ENCODE peak calls at places on chromosomes 4 and X, in seven cellular contexts. F, U, S, T, W, E and H are unnamed samples.

GRCh38 chr4:141643557-141643956 is 7.2 kb downstream of the IL15 start:
- DNase-seq in F (no peak), U (peak), S (peak), T (no peak), W (no peak), E (peak), H (no peak)

GRCh38 chrX:39445336-39445735 is 644.1 kb downstream of the MID1IP1 start:
- DNase-seq in F (no peak), U (no peak), S (no peak), T (peak), W (peak), E (peak), H (peak)

GRCh38 chr4:4542824-4543485 is 1.1 kb upstream of the STX18 start:
- DNase-seq in F (no peak), U (no peak), S (no peak), T (no peak), W (no peak), E (no peak), H (peak)

GRCh38 chrX:39195156-39195555 is 393.9 kb downstream of the MID1IP1 start:
- DNase-seq in F (no peak), U (no peak), S (no peak), T (peak), W (no peak), E (no peak), H (no peak)

GRCh38 chr4:66014146-66014765 is 344.0 kb upstream of the EPHA5 start:
- DNase-seq in F (peak), U (no peak), S (no peak), T (peak), W (peak), E (no peak), H (peak)

GRCh38 chr4:146643812-146644401 is 5.2 kb downstream of the POU4F2 start:
- DNase-seq in F (peak), U (peak), S (peak), T (no peak), W (no peak), E (peak), H (peak)

GRCh38 chrX:136064661-136065043 is 79.4 kb downstream of the SLC9A6 start:
- DNase-seq in F (no peak), U (peak), S (peak), T (no peak), W (no peak), E (no peak), H (no peak)

GRCh38 chrX:68719181-68719903 is 71.9 kb downstream of the STARD8 start:
- DNase-seq in F (no peak), U (no peak), S (no peak), T (no peak), W (no peak), E (no peak), H (no peak)

GRCh38 chr4:826508-827208 is 729 bp upstream of the CPLX1 start:
- DNase-seq in F (no peak), U (no peak), S (no peak), T (peak), W (peak), E (no peak), H (no peak)

GRCh38 chr4:47118192-47118879 is 87.0 kb downstream of the GABRB1 start:
- DNase-seq in F (no peak), U (no peak), S (peak), T (no peak), W (no peak), E (no peak), H (no peak)

GRCh38 chrX:68938244-68939004 is 109.6 kb downstream of the EFNB1 start:
- DNase-seq in F (no peak), U (peak), S (peak), T (peak), W (peak), E (no peak), H (peak)

GRCh38 chr4:128347930-128348660 is 60.5 kb upstream of the PGRMC2 start:
- DNase-seq in F (no peak), U (peak), S (peak), T (no peak), W (no peak), E (no peak), H (no peak)

GRCh38 chrX:44470816-44471215 is 71.8 kb downstream of the FUNDC1 start:
- DNase-seq in F (no peak), U (no peak), S (no peak), T (no peak), W (no peak), E (no peak), H (no peak)

GRCh38 chrX:121579016-121579760 is 531.8 kb downstream of the GLUD2 start:
- DNase-seq in F (no peak), U (no peak), S (no peak), T (no peak), W (no peak), E (peak), H (peak)

GRCh38 chr4:6199344-6199921 is 916 bp downstream of the JAKMIP1 start:
- DNase-seq in F (no peak), U (no peak), S (no peak), T (no peak), W (peak), E (no peak), H (peak)

GRCh38 chr4:81031389-81032173 is 1.1 kb downstream of the BMP3 start:
- DNase-seq in F (no peak), U (no peak), S (no peak), T (peak), W (peak), E (no peak), H (peak)

GRCh38 chr4:2803624-2804448 is 11.0 kb downstream of the SH3BP2 start:
- DNase-seq in F (no peak), U (peak), S (no peak), T (no peak), W (no peak), E (peak), H (no peak)

GRCh38 chrX:39767446-39767845 is 330.3 kb downstream of the BCOR start:
- DNase-seq in F (no peak), U (no peak), S (peak), T (no peak), W (no peak), E (no peak), H (no peak)

GRCh38 chr4:8189551-8190466 is 9.3 kb upstream of the SH3TC1 start:
- DNase-seq in F (no peak), U (no peak), S (no peak), T (no peak), W (no peak), E (no peak), H (no peak)

GRCh38 chrX:52078133-52078532 is 9.2 kb upstream of the MAGED4B start:
- DNase-seq in F (no peak), U (no peak), S (no peak), T (no peak), W (no peak), E (no peak), H (no peak)

GRCh38 chrX:145716226-145716625 is 101.4 kb upstream of the SLITRK2 start:
- DNase-seq in F (no peak), U (no peak), S (no peak), T (no peak), W (no peak), E (no peak), H (no peak)

DNA sequence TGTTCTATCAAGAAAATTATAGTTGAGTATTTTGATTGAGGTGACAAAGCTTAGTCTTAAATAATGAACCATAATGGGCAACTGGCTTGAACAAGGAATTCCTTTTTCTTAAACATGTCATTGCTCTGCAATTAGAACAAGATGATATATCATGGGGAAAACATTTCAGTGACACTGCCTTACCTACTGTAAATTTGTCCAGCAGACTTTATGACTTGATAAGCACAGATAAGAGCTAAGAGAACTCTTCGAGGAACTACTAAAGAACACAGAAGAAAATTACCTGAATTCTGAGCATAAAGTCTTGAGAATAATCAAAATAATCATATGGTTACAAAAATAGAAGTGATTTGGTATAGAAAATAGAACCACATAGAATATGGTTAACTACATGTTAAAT is 257.8 kb downstream of the PDHA2 start:
- DNase-seq in F (no peak), U (no peak), S (no peak), T (no peak), W (no peak), E (no peak), H (no peak)
- H3K18ac ChIP-seq in F (no peak), U (no peak), S (no peak), T (no peak), W (no peak), E (no peak), H (no peak)

GRCh38 chr4:99405433-99406115 is 29.6 kb downstream of the ADH7 start:
- DNase-seq in F (peak), U (peak), S (peak), T (peak), W (peak), E (peak), H (peak)

GRCh38 chr4:99403380-99404194 is 31.6 kb downstream of the ADH7 start:
- DNase-seq in F (no peak), U (no peak), S (peak), T (no peak), W (no peak), E (no peak), H (no peak)

GRCh38 chr4:99402765-99403164 is 32.4 kb downstream of the ADH7 start:
- DNase-seq in F (no peak), U (no peak), S (no peak), T (peak), W (no peak), E (peak), H (peak)

GRCh38 chr4:99408346-99408745 is 26.8 kb downstream of the ADH7 start:
- DNase-seq in F (no peak), U (no peak), S (no peak), T (no peak), W (no peak), E (no peak), H (no peak)

DNA sequence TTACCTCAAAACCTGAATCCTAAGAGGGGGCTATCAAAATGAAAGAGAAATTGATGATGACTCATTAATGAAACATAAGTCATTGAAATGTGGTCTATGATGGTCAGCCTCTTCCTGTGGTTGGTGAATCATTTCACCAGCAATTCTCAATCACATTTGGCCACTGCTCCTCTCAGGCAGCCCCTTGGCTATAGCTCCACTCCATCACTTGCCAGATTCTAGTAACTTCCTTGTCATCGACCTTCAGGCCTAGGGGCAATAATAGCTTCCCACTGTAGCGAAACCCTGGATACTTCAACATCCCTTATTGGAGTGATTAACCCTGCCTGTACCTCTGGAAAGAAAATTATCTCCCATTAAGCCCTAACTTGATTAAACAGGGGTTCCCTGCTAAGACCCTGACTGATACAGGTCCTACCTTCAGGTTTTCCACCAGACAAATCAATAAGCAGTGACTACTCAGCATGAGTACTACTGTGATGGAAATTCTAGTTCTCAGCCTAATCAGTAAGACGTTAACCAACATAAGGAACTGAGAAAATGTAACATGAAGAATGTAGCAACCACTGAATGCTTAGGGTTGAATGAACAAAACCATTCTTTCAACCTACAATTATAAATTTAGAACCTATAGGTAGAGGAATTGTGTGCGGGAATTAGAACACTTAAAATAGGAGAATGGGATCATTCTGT is 30.4 kb downstream of the ADH7 start:
- DNase-seq in F (no peak), U (peak), S (peak), T (no peak), W (no peak), E (no peak), H (peak)
- H3K9ac ChIP-seq in F (no peak), U (peak), S (peak), T (no peak), W (no peak), E (no peak), H (no peak)

GRCh38 chr4:20237894-20238537 is 13.7 kb upstream of the SLIT2 start:
- DNase-seq in F (no peak), U (no peak), S (no peak), T (no peak), W (no peak), E (no peak), H (no peak)
- H3K18ac ChIP-seq in F (no peak), U (no peak), S (no peak), T (no peak), W (no peak), E (no peak), H (no peak)

GRCh38 chr4:153207027-153207426 is 2.8 kb downstream of the TRIM2 start:
- DNase-seq in F (no peak), U (no peak), S (no peak), T (peak), W (peak), E (no peak), H (peak)

GRCh38 chr4:153206534-153206933 is 2.3 kb downstream of the TRIM2 start:
- DNase-seq in F (peak), U (no peak), S (no peak), T (peak), W (peak), E (no peak), H (peak)

GRCh38 chr4:153205757-153206156 is 1.5 kb downstream of the TRIM2 start:
- DNase-seq in F (no peak), U (peak), S (no peak), T (peak), W (no peak), E (peak), H (peak)

GRCh38 chr4:153204247-153205027 is at the start of gene TRIM2:
- DNase-seq in F (no peak), U (peak), S (peak), T (peak), W (peak), E (no peak), H (peak)

GRCh38 chr4:153205028-153205648 is 895 bp downstream of the TRIM2 start:
- DNase-seq in F (no peak), U (no peak), S (no peak), T (peak), W (peak), E (peak), H (peak)
- H3K9ac ChIP-seq in F (no peak), U (peak), S (no peak), T (no peak), W (no peak), E (no peak), H (peak)

DNA sequence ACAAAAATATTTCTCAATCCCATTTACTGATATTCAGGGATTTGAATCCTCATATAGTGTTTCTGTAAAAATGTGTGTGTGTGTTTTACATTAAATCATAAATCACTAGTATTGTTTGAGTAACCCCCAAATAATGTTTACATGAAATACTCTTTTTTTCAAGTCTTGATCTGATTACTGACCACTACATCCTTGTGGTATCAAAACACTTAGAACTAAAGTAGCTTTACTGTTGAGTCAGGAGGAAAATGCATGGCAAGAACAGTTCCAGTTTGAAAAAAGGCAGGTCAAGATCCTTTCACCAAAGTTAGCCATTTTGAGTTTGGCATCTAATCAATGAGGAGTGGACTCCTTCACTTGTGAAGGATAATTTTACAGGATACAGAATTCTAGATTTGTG is 3.6 kb upstream of the WDR19 start:
- DNase-seq in F (no peak), U (peak), S (peak), T (no peak), W (no peak), E (no peak), H (no peak)
- H3K18ac ChIP-seq in F (no peak), U (no peak), S (no peak), T (no peak), W (no peak), E (no peak), H (no peak)

DNA sequence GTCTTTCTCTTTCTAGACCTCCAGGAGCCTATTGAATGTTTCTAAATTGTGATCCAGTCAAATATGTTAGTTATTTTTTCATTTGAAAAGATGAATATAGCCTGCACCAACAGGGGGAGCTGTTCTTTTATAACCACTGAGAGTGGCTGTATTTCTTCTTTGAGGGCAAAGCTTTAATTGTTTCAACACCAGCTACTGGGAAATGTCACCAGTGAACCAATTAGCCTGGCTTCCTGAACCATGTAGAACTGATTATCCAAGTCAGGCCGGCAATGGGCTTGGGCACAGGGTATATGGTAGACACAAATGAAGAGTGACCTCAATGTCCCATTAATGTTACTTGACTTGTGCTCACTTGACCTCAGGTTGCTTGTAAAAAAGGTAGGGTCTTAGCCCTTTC is 4.8 kb upstream of the DAPP1 start:
- DNase-seq in F (no peak), U (peak), S (peak), T (no peak), W (no peak), E (peak), H (peak)
- H3K9ac ChIP-seq in F (no peak), U (no peak), S (no peak), T (no peak), W (no peak), E (no peak), H (no peak)

GRCh38 chr4:184191267-184191666 is 26.4 kb downstream of the ENPP6 start:
- DNase-seq in F (no peak), U (no peak), S (no peak), T (no peak), W (no peak), E (no peak), H (no peak)

GRCh38 chr4:184193556-184194525 is 23.8 kb downstream of the ENPP6 start:
- DNase-seq in F (no peak), U (no peak), S (no peak), T (no peak), W (no peak), E (no peak), H (peak)

GRCh38 chr4:184189966-184190365 is 27.7 kb downstream of the ENPP6 start:
- DNase-seq in F (no peak), U (no peak), S (no peak), T (no peak), W (no peak), E (peak), H (no peak)

GRCh38 chr4:184190711-184191110 is 27.0 kb downstream of the ENPP6 start:
- DNase-seq in F (no peak), U (no peak), S (no peak), T (no peak), W (no peak), E (no peak), H (no peak)

GRCh38 chr4:184192933-184193332 is 24.7 kb downstream of the ENPP6 start:
- DNase-seq in F (no peak), U (no peak), S (no peak), T (no peak), W (no peak), E (no peak), H (no peak)
- H3K18ac ChIP-seq in F (no peak), U (no peak), S (no peak), T (no peak), W (no peak), E (no peak), H (no peak)